ENCODE peak calls at places on chromosome 6, in ten cellular contexts. I is AG04449; J is fibroblast of pulmonary artery; Z is ACHN; N is NT2/D1; E is amniotic stem cell; R is CD4-positive, alpha-beta T cell; W is activated effector memory CD4-positive, alpha-beta T cell treated with anti-CD3 and anti-CD28 coated beads, Interleukin-2, amount 50 U/mL, for 16 hours; O is brain microvascular endothelial cell; V is stomach. K is an unnamed sample.
A peak's percentile ranks its signal among the peaks of the same experiment; 100 is the strongest.

GRCh38 chr6:137866200-137866913 is 702 bp upstream of the TNFAIP3 start:
- DNase-seq in I (no peak), J (no peak), Z (peak; percentile 8), N (no peak), E (no peak), R (no peak), W (peak; percentile 74), O (no peak), V (no peak), K (no peak)

GRCh38 chr6:72040106-72040505 is 153.8 kb downstream of the RIMS1 start:
- DNase-seq in I (no peak), J (no peak), Z (no peak), N (no peak), E (no peak), R (no peak), W (no peak), O (no peak), V (no peak), K (no peak)

GRCh38 chr6:10383312-10384063 is 31.4 kb downstream of the TFAP2A start:
- DNase-seq in I (no peak), J (no peak), Z (peak; percentile 53), N (no peak), E (no peak), R (no peak), W (no peak), O (no peak), V (no peak), K (no peak)

GRCh38 chr6:125015152-125015551 is 52.9 kb downstream of the RNF217 start:
- DNase-seq in I (no peak), J (no peak), Z (no peak), N (no peak), E (no peak), R (no peak), W (no peak), O (no peak), V (no peak), K (no peak)

GRCh38 chr6:33651403-33651802 is 30.3 kb downstream of the ITPR3 start:
- DNase-seq in I (no peak), J (no peak), Z (no peak), N (no peak), E (no peak), R (no peak), W (no peak), O (no peak), V (no peak), K (no peak)

GRCh38 chr6:77298298-77298697 is 165.0 kb downstream of the HTR1B start:
- DNase-seq in I (no peak), J (peak; percentile 23), Z (no peak), N (no peak), E (no peak), R (no peak), W (no peak), O (no peak), V (no peak), K (no peak)

GRCh38 chr6:129280719-129281118 is 397.8 kb downstream of the LAMA2 start:
- DNase-seq in I (no peak), J (no peak), Z (no peak), N (no peak), E (no peak), R (peak; percentile 14), W (peak; percentile 76), O (no peak), V (no peak), K (no peak)

GRCh38 chr6:127342296-127342945 is 988 bp downstream of the ECHDC1 start:
- DNase-seq in I (no peak), J (peak; percentile 55), Z (peak; percentile 62), N (no peak), E (no peak), R (no peak), W (no peak), O (peak; percentile 24), V (no peak), K (peak; percentile 48)

GRCh38 chr6:113362542-113363430 is 494.4 kb upstream of the MARCKS start:
- DNase-seq in I (no peak), J (no peak), Z (no peak), N (no peak), E (no peak), R (no peak), W (no peak), O (peak; percentile 73), V (no peak), K (peak; percentile 7)

GRCh38 chr6:39263299-39264037 is 34.2 kb upstream of the KCNK5 start:
- DNase-seq in I (no peak), J (no peak), Z (no peak), N (peak; percentile 56), E (no peak), R (no peak), W (no peak), O (no peak), V (no peak), K (no peak)

GRCh38 chr6:67914419-67914818 is 720.7 kb upstream of the ADGRB3 start:
- DNase-seq in I (no peak), J (peak; percentile 70), Z (no peak), N (no peak), E (no peak), R (no peak), W (no peak), O (no peak), V (no peak), K (no peak)

GRCh38 chr6:147507162-147508072 is 1.1 kb upstream of the SAMD5 start:
- DNase-seq in I (no peak), J (no peak), Z (no peak), N (no peak), E (no peak), R (no peak), W (no peak), O (peak; percentile 16), V (no peak), K (no peak)

GRCh38 chr6:127302728-127303675 is 36.3 kb downstream of the RNF146 start:
- DNase-seq in I (no peak), J (peak; percentile 72), Z (peak; percentile 64), N (no peak), E (no peak), R (peak; percentile 15), W (peak; percentile 68), O (peak; percentile 60), V (peak; percentile 44), K (peak; percentile 22)

GRCh38 chr6:82013561-82014275 is 233.8 kb downstream of the IBTK start:
- DNase-seq in I (no peak), J (peak; percentile 70), Z (no peak), N (no peak), E (peak; percentile 19), R (no peak), W (no peak), O (peak; percentile 80), V (no peak), K (peak; percentile 6)

GRCh38 chr6:87682310-87682709 is 19.7 kb downstream of the AKIRIN2 start:
- DNase-seq in I (no peak), J (no peak), Z (no peak), N (no peak), E (no peak), R (no peak), W (no peak), O (no peak), V (no peak), K (no peak)

GRCh38 chr6:16276991-16277981 is 38.9 kb downstream of the GMPR start:
- DNase-seq in I (peak; percentile 53), J (peak; percentile 89), Z (peak; percentile 93), N (peak; percentile 47), E (peak; percentile 78), R (no peak), W (no peak), O (peak; percentile 91), V (peak; percentile 73), K (peak; percentile 71)

GRCh38 chr6:169530762-169531143 is 171.1 kb downstream of the WDR27 start:
- DNase-seq in I (no peak), J (no peak), Z (no peak), N (no peak), E (no peak), R (no peak), W (no peak), O (no peak), V (no peak), K (peak; percentile 62)

GRCh38 chr6:139595183-139595582 is 220.7 kb upstream of the CITED2 start:
- DNase-seq in I (no peak), J (peak; percentile 30), Z (no peak), N (no peak), E (no peak), R (no peak), W (no peak), O (no peak), V (no peak), K (peak; percentile 31)

GRCh38 chr6:117548797-117549301 is 53.5 kb downstream of the GOPC start:
- DNase-seq in I (no peak), J (peak; percentile 77), Z (peak; percentile 49), N (no peak), E (no peak), R (no peak), W (peak; percentile 69), O (no peak), V (no peak), K (peak; percentile 79)

GRCh38 chr6:16471222-16471784 is 232.9 kb downstream of the GMPR start:
- DNase-seq in I (no peak), J (no peak), Z (no peak), N (no peak), E (no peak), R (no peak), W (no peak), O (peak; percentile 39), V (no peak), K (no peak)

GRCh38 chr6:124076336-124077048 is 272.8 kb downstream of the NKAIN2 start:
- DNase-seq in I (no peak), J (no peak), Z (no peak), N (no peak), E (no peak), R (no peak), W (no peak), O (no peak), V (no peak), K (no peak)

GRCh38 chr6:113856571-113857564 is at the start of gene MARCKS:
- DNase-seq in I (no peak), J (peak; percentile 93), Z (peak; percentile 86), N (no peak), E (peak; percentile 78), R (no peak), W (peak; percentile 74), O (peak; percentile 89), V (peak; percentile 85), K (peak; percentile 68)

GRCh38 chr6:130041594-130041993 is 23.2 kb downstream of the L3MBTL3 start:
- DNase-seq in I (no peak), J (no peak), Z (no peak), N (no peak), E (no peak), R (no peak), W (no peak), O (no peak), V (no peak), K (no peak)

GRCh38 chr6:88494401-88495140 is 328.4 kb upstream of the CNR1 start:
- DNase-seq in I (no peak), J (no peak), Z (no peak), N (no peak), E (no peak), R (no peak), W (no peak), O (no peak), V (no peak), K (no peak)

GRCh38 chr6:85726206-85726605 is 83.5 kb upstream of the SYNCRIP start:
- DNase-seq in I (no peak), J (no peak), Z (peak; percentile 7), N (no peak), E (no peak), R (no peak), W (no peak), O (no peak), V (no peak), K (peak; percentile 13)

GRCh38 chr6:15474196-15474595 is 188.6 kb downstream of the DTNBP1 start:
- DNase-seq in I (no peak), J (peak; percentile 56), Z (no peak), N (no peak), E (no peak), R (no peak), W (no peak), O (no peak), V (no peak), K (no peak)

GRCh38 chr6:108113557-108114519 is 39.3 kb upstream of the OSTM1 start:
- DNase-seq in I (no peak), J (peak; percentile 72), Z (peak; percentile 56), N (no peak), E (peak; percentile 60), R (no peak), W (no peak), O (peak; percentile 53), V (no peak), K (peak; percentile 14)

GRCh38 chr6:3287308-3287707 is 28.6 kb downstream of the PSMG4 start:
- DNase-seq in I (no peak), J (no peak), Z (no peak), N (no peak), E (no peak), R (no peak), W (peak; percentile 50), O (no peak), V (no peak), K (no peak)